ENCODE peak calls at places on chromosome 1, in ten cellular contexts. One of them, this sample, is unnamed.

GRCh38 chr1:203563291-203563690 is 63.3 kb upstream of the ATP2B4 start:
- DNase-seq in activated CD4-positive, alpha-beta memory T cell treated with anti-CD3 and anti-CD28 coated beads for 36 hours: no peak
- DNase-seq in posterior cingulate gyrus: no peak
- DNase-seq in cardiac muscle cell: no peak
- DNase-seq in GF-D8: no peak
- DNase-seq in hepatic stellate cell: peak
- DNase-seq in NCI-H1105: no peak
- DNase-seq in psoas muscle: no peak
- DNase-seq in right cardiac atrium: no peak
- DNase-seq in AG09309: no peak
- DNase-seq in this sample: no peak

GRCh38 chr1:207981976-207982375 is 71.1 kb upstream of the CD34 start:
- DNase-seq in hepatic stellate cell: no peak
- DNase-seq in right cardiac atrium: no peak
- DNase-seq in psoas muscle: no peak
- DNase-seq in posterior cingulate gyrus: no peak
- DNase-seq in NCI-H1105: no peak
- DNase-seq in AG09309: no peak
- DNase-seq in activated CD4-positive, alpha-beta memory T cell treated with anti-CD3 and anti-CD28 coated beads for 36 hours: no peak
- DNase-seq in GF-D8: no peak
- DNase-seq in cardiac muscle cell: peak
- DNase-seq in this sample: no peak

GRCh38 chr1:65309317-65310077 is at the start of gene DNAJC6:
- DNase-seq in NCI-H1105: peak
- DNase-seq in GF-D8: no peak
- DNase-seq in activated CD4-positive, alpha-beta memory T cell treated with anti-CD3 and anti-CD28 coated beads for 36 hours: peak
- DNase-seq in right cardiac atrium: peak
- DNase-seq in posterior cingulate gyrus: peak
- DNase-seq in AG09309: no peak
- DNase-seq in hepatic stellate cell: peak
- DNase-seq in cardiac muscle cell: peak
- DNase-seq in psoas muscle: peak
- DNase-seq in this sample: peak

GRCh38 chr1:119893238-119893791 is 3.0 kb downstream of the ADAM30 start:
- DNase-seq in psoas muscle: no peak
- DNase-seq in hepatic stellate cell: no peak
- DNase-seq in activated CD4-positive, alpha-beta memory T cell treated with anti-CD3 and anti-CD28 coated beads for 36 hours: no peak
- DNase-seq in cardiac muscle cell: no peak
- DNase-seq in GF-D8: no peak
- DNase-seq in NCI-H1105: no peak
- DNase-seq in AG09309: no peak
- DNase-seq in right cardiac atrium: no peak
- DNase-seq in posterior cingulate gyrus: no peak
- DNase-seq in this sample: no peak

GRCh38 chr1:20359451-20360330 is 69.0 kb downstream of the VWA5B1 start:
- DNase-seq in NCI-H1105: no peak
- DNase-seq in activated CD4-positive, alpha-beta memory T cell treated with anti-CD3 and anti-CD28 coated beads for 36 hours: peak
- DNase-seq in cardiac muscle cell: no peak
- DNase-seq in psoas muscle: no peak
- DNase-seq in AG09309: no peak
- DNase-seq in GF-D8: no peak
- DNase-seq in posterior cingulate gyrus: no peak
- DNase-seq in hepatic stellate cell: no peak
- DNase-seq in right cardiac atrium: no peak
- DNase-seq in this sample: no peak

GRCh38 chr1:221776495-221777413 is 34.9 kb upstream of the DUSP10 start:
- DNase-seq in NCI-H1105: no peak
- DNase-seq in hepatic stellate cell: no peak
- DNase-seq in right cardiac atrium: no peak
- DNase-seq in posterior cingulate gyrus: no peak
- DNase-seq in AG09309: no peak
- DNase-seq in cardiac muscle cell: no peak
- DNase-seq in GF-D8: no peak
- DNase-seq in psoas muscle: no peak
- DNase-seq in activated CD4-positive, alpha-beta memory T cell treated with anti-CD3 and anti-CD28 coated beads for 36 hours: peak
- DNase-seq in this sample: no peak

GRCh38 chr1:159132271-159132881 is 39.0 kb upstream of the CADM3 start:
- DNase-seq in right cardiac atrium: peak
- DNase-seq in AG09309: peak
- DNase-seq in GF-D8: no peak
- DNase-seq in posterior cingulate gyrus: peak
- DNase-seq in hepatic stellate cell: peak
- DNase-seq in cardiac muscle cell: peak
- DNase-seq in NCI-H1105: peak
- DNase-seq in psoas muscle: peak
- DNase-seq in activated CD4-positive, alpha-beta memory T cell treated with anti-CD3 and anti-CD28 coated beads for 36 hours: peak
- DNase-seq in this sample: peak

GRCh38 chr1:33047839-33048305 is 11.2 kb upstream of the AK2 start:
- DNase-seq in cardiac muscle cell: no peak
- DNase-seq in psoas muscle: no peak
- DNase-seq in NCI-H1105: no peak
- DNase-seq in activated CD4-positive, alpha-beta memory T cell treated with anti-CD3 and anti-CD28 coated beads for 36 hours: no peak
- DNase-seq in AG09309: no peak
- DNase-seq in posterior cingulate gyrus: no peak
- DNase-seq in right cardiac atrium: no peak
- DNase-seq in hepatic stellate cell: no peak
- DNase-seq in GF-D8: no peak
- DNase-seq in this sample: no peak

GRCh38 chr1:41927118-41927517 is 8.4 kb upstream of the HIVEP3 start:
- DNase-seq in posterior cingulate gyrus: no peak
- DNase-seq in GF-D8: no peak
- DNase-seq in psoas muscle: no peak
- DNase-seq in AG09309: no peak
- DNase-seq in cardiac muscle cell: no peak
- DNase-seq in hepatic stellate cell: no peak
- DNase-seq in NCI-H1105: no peak
- DNase-seq in right cardiac atrium: no peak
- DNase-seq in activated CD4-positive, alpha-beta memory T cell treated with anti-CD3 and anti-CD28 coated beads for 36 hours: no peak
- DNase-seq in this sample: no peak

GRCh38 chr1:228021526-228022030 is 14.8 kb downstream of the WNT3A start:
- DNase-seq in cardiac muscle cell: no peak
- DNase-seq in AG09309: no peak
- DNase-seq in NCI-H1105: no peak
- DNase-seq in GF-D8: no peak
- DNase-seq in psoas muscle: no peak
- DNase-seq in posterior cingulate gyrus: no peak
- DNase-seq in right cardiac atrium: no peak
- DNase-seq in activated CD4-positive, alpha-beta memory T cell treated with anti-CD3 and anti-CD28 coated beads for 36 hours: no peak
- DNase-seq in hepatic stellate cell: no peak
- DNase-seq in this sample: no peak

GRCh38 chr1:35319988-35320713 is 51.6 kb downstream of the ZMYM4 start:
- DNase-seq in cardiac muscle cell: no peak
- DNase-seq in AG09309: no peak
- DNase-seq in GF-D8: no peak
- DNase-seq in psoas muscle: no peak
- DNase-seq in hepatic stellate cell: no peak
- DNase-seq in NCI-H1105: no peak
- DNase-seq in posterior cingulate gyrus: no peak
- DNase-seq in activated CD4-positive, alpha-beta memory T cell treated with anti-CD3 and anti-CD28 coated beads for 36 hours: no peak
- DNase-seq in right cardiac atrium: peak
- DNase-seq in this sample: no peak

GRCh38 chr1:38292969-38293368 is 246.4 kb upstream of the POU3F1 start:
- DNase-seq in NCI-H1105: no peak
- DNase-seq in activated CD4-positive, alpha-beta memory T cell treated with anti-CD3 and anti-CD28 coated beads for 36 hours: no peak
- DNase-seq in AG09309: no peak
- DNase-seq in hepatic stellate cell: no peak
- DNase-seq in GF-D8: no peak
- DNase-seq in cardiac muscle cell: no peak
- DNase-seq in psoas muscle: no peak
- DNase-seq in right cardiac atrium: no peak
- DNase-seq in posterior cingulate gyrus: no peak
- DNase-seq in this sample: no peak

GRCh38 chr1:39310015-39310414 is 105.5 kb downstream of the MACF1 start:
- DNase-seq in AG09309: no peak
- DNase-seq in hepatic stellate cell: no peak
- DNase-seq in psoas muscle: no peak
- DNase-seq in right cardiac atrium: no peak
- DNase-seq in cardiac muscle cell: no peak
- DNase-seq in GF-D8: no peak
- DNase-seq in posterior cingulate gyrus: no peak
- DNase-seq in activated CD4-positive, alpha-beta memory T cell treated with anti-CD3 and anti-CD28 coated beads for 36 hours: no peak
- DNase-seq in NCI-H1105: no peak
- DNase-seq in this sample: no peak

GRCh38 chr1:156936721-156937220 is 16.3 kb downstream of the LRRC71 start:
- DNase-seq in cardiac muscle cell: no peak
- DNase-seq in posterior cingulate gyrus: no peak
- DNase-seq in right cardiac atrium: no peak
- DNase-seq in AG09309: no peak
- DNase-seq in activated CD4-positive, alpha-beta memory T cell treated with anti-CD3 and anti-CD28 coated beads for 36 hours: no peak
- DNase-seq in hepatic stellate cell: no peak
- DNase-seq in GF-D8: no peak
- DNase-seq in NCI-H1105: no peak
- DNase-seq in psoas muscle: no peak
- DNase-seq in this sample: no peak

GRCh38 chr1:43455205-43455889 is 1.6 kb upstream of the HYI start:
- DNase-seq in right cardiac atrium: no peak
- DNase-seq in posterior cingulate gyrus: no peak
- DNase-seq in NCI-H1105: no peak
- DNase-seq in cardiac muscle cell: no peak
- DNase-seq in activated CD4-positive, alpha-beta memory T cell treated with anti-CD3 and anti-CD28 coated beads for 36 hours: no peak
- DNase-seq in GF-D8: no peak
- DNase-seq in psoas muscle: no peak
- DNase-seq in AG09309: no peak
- DNase-seq in hepatic stellate cell: no peak
- DNase-seq in this sample: no peak